ENCODE peak calls at places on chromosomes 5 and 9, in five cellular contexts. V is Peyer's patch, L is right lobe of liver, R is colonic mucosa, P is stomach. F is an unnamed sample.
A peak's percentile ranks its signal among the peaks of the same experiment; 100 is the strongest.

GRCh38 chr9:137048655-137049543 is 2.9 kb upstream of the NPDC1 start:
- DNase-seq in V (no peak), L (peak; percentile 80), R (no peak), P (no peak), F (no peak)

GRCh38 chr9:85268024-85268610 is 473.6 kb downstream of the AGTPBP1 start:
- DNase-seq in V (no peak), L (no peak), R (no peak), P (no peak), F (no peak)

GRCh38 chr5:142250119-142250518 is 74.7 kb downstream of the SPRY4 start:
- DNase-seq in V (no peak), L (peak; percentile 57), R (no peak), P (no peak), F (no peak)

GRCh38 chr5:89236900-89237299 is 353.9 kb upstream of the MEF2C start:
- DNase-seq in V (no peak), L (no peak), R (no peak), P (no peak), F (no peak)

GRCh38 chr9:3517377-3518048 is 8.3 kb downstream of the RFX3 start:
- DNase-seq in V (no peak), L (no peak), R (no peak), P (no peak), F (no peak)

GRCh38 chr5:9894571-9895304 is 264.6 kb upstream of the TAS2R1 start:
- DNase-seq in V (no peak), L (no peak), R (no peak), P (no peak), F (no peak)

GRCh38 chr9:69768716-69769115 is 8.9 kb upstream of the PTAR1 start:
- DNase-seq in V (no peak), L (no peak), R (no peak), P (no peak), F (no peak)

GRCh38 chr9:121736964-121737462 is 85.6 kb downstream of the DAB2IP start:
- DNase-seq in V (no peak), L (no peak), R (peak; percentile 94), P (peak; percentile 91), F (peak; percentile 85)

GRCh38 chr9:81384911-81385310 is 304.4 kb downstream of the TLE1 start:
- DNase-seq in V (no peak), L (no peak), R (no peak), P (no peak), F (no peak)

GRCh38 chr9:97430316-97430715 is 18.4 kb downstream of the TDRD7 start:
- DNase-seq in V (no peak), L (no peak), R (no peak), P (no peak), F (no peak)

GRCh38 chr5:55578771-55579170 is 44.0 kb upstream of the PLPP1 start:
- DNase-seq in V (no peak), L (no peak), R (no peak), P (no peak), F (no peak)

GRCh38 chr9:121316378-121316777 is 48.4 kb downstream of the GSN start:
- DNase-seq in V (no peak), L (no peak), R (no peak), P (no peak), F (no peak)

GRCh38 chr9:6978591-6978990 is 220.8 kb downstream of the KDM4C start:
- DNase-seq in V (no peak), L (no peak), R (no peak), P (no peak), F (no peak)

GRCh38 chr9:76562511-76562911 is 103.5 kb downstream of the GCNT1 start:
- DNase-seq in V (no peak), L (no peak), R (no peak), P (no peak), F (no peak)

GRCh38 chr5:10607023-10607665 is 43.3 kb downstream of the ANKRD33B start:
- DNase-seq in V (peak; percentile 79), L (peak; percentile 44), R (no peak), P (no peak), F (peak; percentile 21)

GRCh38 chr5:158732345-158732744 is 367.4 kb downstream of the EBF1 start:
- DNase-seq in V (no peak), L (no peak), R (no peak), P (no peak), F (no peak)

GRCh38 chr5:959581-960531 is 48.7 kb upstream of the NKD2 start:
- DNase-seq in V (no peak), L (peak; percentile 84), R (no peak), P (no peak), F (peak; percentile 44)

GRCh38 chr5:107447587-107447986 is 223.2 kb downstream of the EFNA5 start:
- DNase-seq in V (no peak), L (no peak), R (no peak), P (no peak), F (no peak)

GRCh38 chr9:74951725-74952151 is 974 bp downstream of the C9orf40 start:
- DNase-seq in V (peak; percentile 51), L (peak; percentile 55), R (peak; percentile 45), P (peak; percentile 53), F (peak; percentile 62)

DNA sequence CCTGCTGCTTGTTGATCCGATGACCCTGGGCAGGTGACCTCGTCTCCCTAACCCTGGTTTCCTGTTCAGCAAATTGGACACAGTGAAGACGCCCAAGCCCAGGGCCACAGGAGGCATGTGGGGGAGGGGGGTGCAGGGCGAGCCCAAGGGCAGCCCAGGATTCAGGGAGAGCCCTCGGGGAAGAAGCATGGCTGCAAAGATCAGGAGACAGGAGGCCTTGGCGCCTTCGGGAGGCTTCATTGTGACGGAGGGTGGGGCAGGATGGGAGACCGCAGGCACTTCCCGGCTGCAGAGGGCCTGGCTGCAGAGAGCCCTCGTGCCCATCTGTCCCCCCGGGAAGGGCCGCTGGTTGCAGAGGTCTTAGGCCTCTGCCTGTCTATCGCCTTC is 6.2 kb downstream of the ASS1 start:
- DNase-seq in V (no peak), L (no peak), R (peak; percentile 49), P (no peak), F (peak; percentile 60)
- H3K4me1 ChIP-seq in V (peaks cover 7% of the 10 kb centered on the region), L (peaks cover 69% of the 10 kb centered on the region), R (peaks cover 28% of the 10 kb centered on the region), P (peaks cover 62% of the 10 kb centered on the region), F (peaks cover 34% of the 10 kb centered on the region)

DNA sequence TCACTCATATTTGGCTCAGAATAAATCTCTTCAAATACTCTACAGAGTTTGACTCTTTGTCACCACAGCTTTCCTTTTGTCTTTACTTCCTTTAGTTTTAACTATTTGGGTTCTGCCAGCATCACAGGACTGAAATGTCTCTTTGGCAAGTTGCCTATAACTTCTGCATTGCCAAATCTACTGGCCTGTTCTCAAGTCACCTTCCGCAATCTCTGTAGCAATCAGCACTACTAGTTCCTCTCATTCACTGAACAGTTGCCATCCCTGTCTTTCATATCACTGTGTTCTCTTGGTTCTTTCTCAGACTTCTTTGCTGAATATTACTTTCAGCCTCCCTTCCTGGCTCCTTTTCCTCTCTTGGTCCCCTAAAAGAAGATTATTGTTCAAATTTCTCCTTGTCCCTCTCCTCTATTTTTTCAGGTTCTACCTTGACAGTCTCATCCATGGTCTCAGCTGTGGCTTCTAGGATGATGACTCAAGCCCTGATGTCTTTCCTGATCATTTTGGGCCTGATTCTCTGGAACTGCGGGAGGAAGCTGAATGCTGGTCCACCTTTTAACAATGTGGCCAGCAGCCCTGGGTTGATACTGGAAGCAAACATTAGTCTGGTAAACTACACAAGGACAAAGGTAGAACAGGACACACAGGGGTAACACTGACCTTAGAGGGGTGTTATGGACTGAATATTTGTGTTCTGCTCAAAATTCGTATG is 44.0 kb upstream of the LIFR start:
- DNase-seq in V (no peak), L (no peak), R (no peak), P (no peak), F (no peak)
- H3K4me1 ChIP-seq in V (no peaks in the 10 kb centered on the region), L (no peaks in the 10 kb centered on the region), R (no peaks in the 10 kb centered on the region), P (peaks cover 37% of the 10 kb centered on the region), F (no peaks in the 10 kb centered on the region)

GRCh38 chr5:154391788-154392187 is 54.0 kb upstream of the SAP30L start:
- DNase-seq in V (no peak), L (no peak), R (no peak), P (no peak), F (no peak)
- H3K4me1 ChIP-seq in V (no peaks in the 10 kb centered on the region), L (peaks cover 6% of the 10 kb centered on the region), R (peaks cover 3% of the 10 kb centered on the region), P (peaks cover 6% of the 10 kb centered on the region), F (peaks cover 5% of the 10 kb centered on the region)

DNA sequence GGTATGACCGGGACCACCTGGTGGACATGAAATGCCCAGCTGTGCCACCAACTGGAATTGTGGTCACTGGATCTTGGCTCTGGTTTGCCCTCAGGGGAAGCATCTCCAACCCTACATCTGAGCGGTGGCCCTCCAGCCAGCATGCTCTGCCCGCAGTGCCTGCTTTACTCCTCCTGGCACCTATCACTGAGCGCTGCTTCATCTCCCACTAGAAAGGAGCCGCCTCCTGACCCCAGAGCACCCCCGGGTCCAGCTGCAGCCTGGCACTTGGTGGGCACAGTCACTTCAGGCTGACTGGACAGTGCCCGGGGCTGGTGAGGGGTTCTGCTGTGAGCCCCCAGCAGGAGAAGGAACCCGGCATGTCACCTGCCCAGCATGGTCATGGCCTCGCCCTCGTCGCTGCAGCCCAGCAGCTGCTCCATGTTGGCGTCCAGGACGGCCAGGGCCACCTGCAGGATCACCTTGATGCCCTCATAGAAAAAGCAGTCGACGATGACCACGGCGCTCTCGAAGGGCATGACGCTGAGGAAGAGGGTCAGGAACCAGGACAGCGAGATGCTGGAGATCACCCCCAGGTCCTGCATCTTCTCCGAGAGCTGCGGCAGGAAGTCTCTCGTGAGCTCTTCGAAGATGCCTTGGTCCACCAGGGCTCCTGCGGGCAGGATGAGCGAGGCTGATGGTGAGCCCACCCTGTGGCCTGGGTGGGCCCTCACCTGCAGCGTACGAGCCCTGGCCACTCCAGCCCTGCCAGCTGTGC is 16.1 kb upstream of the MRNIP start:
- DNase-seq in V (no peak), L (no peak), R (no peak), P (no peak), F (peak; percentile 16)
- H3K4me1 ChIP-seq in V (no peaks in the 10 kb centered on the region), L (no peaks in the 10 kb centered on the region), R (no peaks in the 10 kb centered on the region), P (no peaks in the 10 kb centered on the region), F (no peaks in the 10 kb centered on the region)

GRCh38 chr9:131500939-131501541 is 1.7 kb upstream of the POMT1 start:
- DNase-seq in V (no peak), L (no peak), R (no peak), P (no peak), F (no peak)

GRCh38 chr9:131500377-131500776 is 2.3 kb upstream of the POMT1 start:
- DNase-seq in V (peak; percentile 43), L (no peak), R (no peak), P (no peak), F (no peak)

GRCh38 chr9:131503626-131504465 is 1.1 kb downstream of the POMT1 start:
- DNase-seq in V (no peak), L (no peak), R (no peak), P (no peak), F (peak; percentile 23)

GRCh38 chr9:131505012-131505411 is 2.3 kb downstream of the POMT1 start:
- DNase-seq in V (no peak), L (no peak), R (no peak), P (no peak), F (no peak)

GRCh38 chr9:131502781-131503625 is at the start of gene POMT1:
- DNase-seq in V (peak; percentile 82), L (peak; percentile 91), R (peak; percentile 87), P (peak; percentile 89), F (peak; percentile 91)
- H3K4me1 ChIP-seq in V (no peaks in the 10 kb centered on the region), L (peaks cover 14% of the 10 kb centered on the region), R (peaks cover 4% of the 10 kb centered on the region), P (peaks cover 21% of the 10 kb centered on the region), F (peaks cover 26% of the 10 kb centered on the region)

GRCh38 chr5:14671414-14671813 is 6.9 kb downstream of the OTULIN start:
- DNase-seq in V (no peak), L (no peak), R (no peak), P (no peak), F (no peak)
- H3K4me1 ChIP-seq in V (peaks cover 26% of the 10 kb centered on the region), L (peaks cover 43% of the 10 kb centered on the region), R (peaks cover 27% of the 10 kb centered on the region), P (peaks cover 30% of the 10 kb centered on the region), F (peaks cover 33% of the 10 kb centered on the region)

DNA sequence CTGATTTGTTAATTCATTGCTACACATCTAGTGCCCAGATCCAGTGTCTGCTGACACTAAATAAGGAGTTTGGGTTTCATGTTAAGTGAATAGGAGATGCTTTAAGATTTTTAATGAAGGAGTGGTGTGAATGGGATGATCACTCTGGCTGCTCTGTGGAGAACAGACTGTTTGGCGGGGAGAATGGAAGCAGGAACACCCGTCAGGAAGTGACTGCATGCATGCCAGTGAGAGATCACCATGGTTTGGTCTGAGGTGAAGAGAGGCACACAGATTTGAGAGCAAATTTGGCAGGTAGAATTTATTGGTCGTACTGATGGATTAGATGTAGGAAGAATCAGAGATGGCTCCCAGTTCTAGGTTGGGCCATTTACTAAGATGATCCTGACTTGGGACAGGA is 19.8 kb downstream of the ATP6V0E1 start:
- DNase-seq in V (no peak), L (no peak), R (no peak), P (no peak), F (no peak)
- H3K4me1 ChIP-seq in V (peaks cover 5% of the 10 kb centered on the region), L (no peaks in the 10 kb centered on the region), R (peaks cover 3% of the 10 kb centered on the region), P (peaks cover 46% of the 10 kb centered on the region), F (peaks cover 34% of the 10 kb centered on the region)

F was measured in mucosa of descending colon.